ENCODE peak calls at places on chromosomes 11 and 22, in six cellular contexts. One of them, this sample, is unnamed.
A peak's percentile ranks its signal among the peaks of the same experiment; 100 is the strongest.

GRCh38 chr22:48980918-48981317 is 846.8 kb downstream of the BRD1 start:
- DNase-seq in NCI-H510A: no peak
- DNase-seq in T-cell: no peak
- DNase-seq in GDM1: no peak
- DNase-seq in astrocyte of the spinal cord: no peak
- DNase-seq in substantia nigra: no peak
- DNase-seq in this sample: no peak

GRCh38 chr11:11073996-11074395 is 216.1 kb upstream of the ZBED5 start:
- DNase-seq in NCI-H510A: no peak
- DNase-seq in T-cell: no peak
- DNase-seq in GDM1: no peak
- DNase-seq in astrocyte of the spinal cord: no peak
- DNase-seq in substantia nigra: no peak
- DNase-seq in this sample: no peak

GRCh38 chr11:86460461-86461404 is 86.0 kb downstream of the CCDC81 start:
- DNase-seq in NCI-H510A: no peak
- DNase-seq in T-cell: no peak
- DNase-seq in GDM1: no peak
- DNase-seq in astrocyte of the spinal cord: peak; percentile 55
- DNase-seq in substantia nigra: no peak
- DNase-seq in this sample: no peak

GRCh38 chr11:103845331-103845730 is 191.1 kb upstream of the DDI1 start:
- DNase-seq in NCI-H510A: no peak
- DNase-seq in T-cell: no peak
- DNase-seq in GDM1: no peak
- DNase-seq in astrocyte of the spinal cord: no peak
- DNase-seq in substantia nigra: no peak
- DNase-seq in this sample: peak; percentile 57

GRCh38 chr22:43164636-43165035 is 13.3 kb downstream of the TSPO start:
- DNase-seq in NCI-H510A: no peak
- DNase-seq in T-cell: no peak
- DNase-seq in GDM1: no peak
- DNase-seq in astrocyte of the spinal cord: no peak
- DNase-seq in substantia nigra: no peak
- DNase-seq in this sample: no peak

GRCh38 chr11:68271023-68271780 is 571 bp downstream of the C11orf24 start:
- DNase-seq in NCI-H510A: peak; percentile 60
- DNase-seq in T-cell: peak; percentile 54
- DNase-seq in GDM1: peak; percentile 27
- DNase-seq in astrocyte of the spinal cord: peak; percentile 77
- DNase-seq in substantia nigra: no peak
- DNase-seq in this sample: peak; percentile 84

GRCh38 chr11:1234771-1235614 is 12.1 kb downstream of the MUC5B start:
- DNase-seq in NCI-H510A: no peak
- DNase-seq in T-cell: no peak
- DNase-seq in GDM1: no peak
- DNase-seq in astrocyte of the spinal cord: no peak
- DNase-seq in substantia nigra: no peak
- DNase-seq in this sample: no peak

GRCh38 chr11:71265559-71266092 is 13.2 kb upstream of the SHANK2 start:
- DNase-seq in NCI-H510A: no peak
- DNase-seq in T-cell: no peak
- DNase-seq in GDM1: no peak
- DNase-seq in astrocyte of the spinal cord: no peak
- DNase-seq in substantia nigra: no peak
- DNase-seq in this sample: no peak

GRCh38 chr22:36374603-36375024 is 13.2 kb downstream of the MYH9 start:
- DNase-seq in NCI-H510A: no peak
- DNase-seq in T-cell: no peak
- DNase-seq in GDM1: no peak
- DNase-seq in astrocyte of the spinal cord: peak; percentile 53
- DNase-seq in substantia nigra: no peak
- DNase-seq in this sample: peak; percentile 56

GRCh38 chr22:40247976-40248375 is 70.3 kb downstream of the TNRC6B start:
- DNase-seq in NCI-H510A: no peak
- DNase-seq in T-cell: peak; percentile 75
- DNase-seq in GDM1: no peak
- DNase-seq in astrocyte of the spinal cord: no peak
- DNase-seq in substantia nigra: no peak
- DNase-seq in this sample: no peak

GRCh38 chr22:31082606-31083376 is 1.7 kb downstream of the SMTN start:
- DNase-seq in NCI-H510A: peak; percentile 25
- DNase-seq in T-cell: peak; percentile 46
- DNase-seq in GDM1: peak; percentile 26
- DNase-seq in astrocyte of the spinal cord: peak; percentile 26
- DNase-seq in substantia nigra: no peak
- DNase-seq in this sample: peak; percentile 75

GRCh38 chr22:37549704-37550059 is 10.6 kb upstream of the CDC42EP1 start:
- DNase-seq in NCI-H510A: no peak
- DNase-seq in T-cell: no peak
- DNase-seq in GDM1: no peak
- DNase-seq in astrocyte of the spinal cord: peak; percentile 69
- DNase-seq in substantia nigra: peak; percentile 90
- DNase-seq in this sample: peak; percentile 73

This sample was measured in fibroblast of the aortic adventitia.